ENCODE peak calls at places on chromosomes 6 and 20, in six cellular contexts. M, V, E, Y, G and C are unnamed samples.

GRCh38 chr6:5783584-5784089 is 223.1 kb downstream of the NRN1 start:
- DNase-seq in M (no peak), V (no peak), E (no peak), Y (no peak), G (no peak), C (no peak)

GRCh38 chr6:101069191-101069795 is 188.2 kb upstream of the ASCC3 start:
- DNase-seq in M (no peak), V (no peak), E (no peak), Y (no peak), G (no peak), C (peak)

GRCh38 chr20:50095476-50096078 is 17.4 kb downstream of the UBE2V1 start:
- DNase-seq in M (no peak), V (no peak), E (no peak), Y (no peak), G (no peak), C (no peak)

GRCh38 chr6:8013763-8014162 is 50.4 kb downstream of the BLOC1S5 start:
- DNase-seq in M (no peak), V (no peak), E (no peak), Y (no peak), G (no peak), C (no peak)

GRCh38 chr20:64273109-64273508 is 17.6 kb downstream of the PCMTD2 start:
- DNase-seq in M (no peak), V (no peak), E (no peak), Y (no peak), G (no peak), C (no peak)

GRCh38 chr6:157330831-157331230 is 7.5 kb upstream of the TMEM242 start:
- DNase-seq in M (no peak), V (no peak), E (no peak), Y (no peak), G (no peak), C (no peak)

GRCh38 chr6:39357998-39358686 is 35.6 kb upstream of the KCNK16 start:
- DNase-seq in M (no peak), V (no peak), E (no peak), Y (peak), G (no peak), C (no peak)

GRCh38 chr20:20549267-20549612 is 163.2 kb downstream of the RALGAPA2 start:
- DNase-seq in M (no peak), V (no peak), E (no peak), Y (no peak), G (no peak), C (no peak)

GRCh38 chr6:94401311-94401710 is 982.0 kb upstream of the EPHA7 start:
- DNase-seq in M (no peak), V (no peak), E (no peak), Y (no peak), G (no peak), C (no peak)

GRCh38 chr20:31568773-31569162 is 36.3 kb upstream of the ID1 start:
- DNase-seq in M (no peak), V (no peak), E (no peak), Y (no peak), G (no peak), C (no peak)

GRCh38 chr6:4067673-4068072 is 11.3 kb downstream of the FAM217A start:
- DNase-seq in M (no peak), V (no peak), E (no peak), Y (no peak), G (no peak), C (no peak)

GRCh38 chr6:19086480-19086879 is 699.3 kb downstream of the RNF144B start:
- DNase-seq in M (no peak), V (no peak), E (no peak), Y (no peak), G (no peak), C (no peak)

GRCh38 chr6:149990672-149991402 is 27.1 kb downstream of the ULBP1 start:
- DNase-seq in M (peak), V (no peak), E (peak), Y (no peak), G (no peak), C (peak)

GRCh38 chr6:79469381-79470246 is 67.6 kb downstream of the LCA5 start:
- DNase-seq in M (no peak), V (no peak), E (no peak), Y (no peak), G (no peak), C (no peak)

GRCh38 chr6:129209355-129209754 is 326.4 kb downstream of the LAMA2 start:
- DNase-seq in M (no peak), V (no peak), E (no peak), Y (no peak), G (no peak), C (no peak)

GRCh38 chr20:25191689-25192088 is 3.8 kb upstream of the ENTPD6 start:
- DNase-seq in M (no peak), V (no peak), E (no peak), Y (no peak), G (no peak), C (no peak)

GRCh38 chr6:46937623-46938022 is 15.9 kb upstream of the ADGRF5 start:
- DNase-seq in M (no peak), V (no peak), E (no peak), Y (no peak), G (no peak), C (no peak)

GRCh38 chr6:136628996-136629395 is 78.8 kb upstream of the MAP7 start:
- DNase-seq in M (no peak), V (no peak), E (no peak), Y (peak), G (no peak), C (no peak)

GRCh38 chr6:128483472-128484135 is 36.8 kb downstream of the PTPRK start:
- DNase-seq in M (no peak), V (no peak), E (no peak), Y (peak), G (no peak), C (no peak)

GRCh38 chr6:169863149-169863525 is 111.7 kb downstream of the ERMARD start:
- DNase-seq in M (no peak), V (no peak), E (no peak), Y (no peak), G (no peak), C (no peak)

GRCh38 chr20:46172961-46173536 is 54.9 kb downstream of the CD40 start:
- DNase-seq in M (no peak), V (no peak), E (no peak), Y (no peak), G (no peak), C (no peak)

GRCh38 chr20:46173652-46174468 is 55.7 kb downstream of the CD40 start:
- DNase-seq in M (no peak), V (no peak), E (no peak), Y (no peak), G (no peak), C (no peak)

GRCh38 chr20:46172455-46172854 is 54.3 kb downstream of the CD40 start:
- DNase-seq in M (no peak), V (no peak), E (no peak), Y (no peak), G (no peak), C (no peak)

GRCh38 chr20:46171476-46171875 is 53.4 kb downstream of the CD40 start:
- DNase-seq in M (no peak), V (no peak), E (no peak), Y (no peak), G (no peak), C (no peak)

DNA sequence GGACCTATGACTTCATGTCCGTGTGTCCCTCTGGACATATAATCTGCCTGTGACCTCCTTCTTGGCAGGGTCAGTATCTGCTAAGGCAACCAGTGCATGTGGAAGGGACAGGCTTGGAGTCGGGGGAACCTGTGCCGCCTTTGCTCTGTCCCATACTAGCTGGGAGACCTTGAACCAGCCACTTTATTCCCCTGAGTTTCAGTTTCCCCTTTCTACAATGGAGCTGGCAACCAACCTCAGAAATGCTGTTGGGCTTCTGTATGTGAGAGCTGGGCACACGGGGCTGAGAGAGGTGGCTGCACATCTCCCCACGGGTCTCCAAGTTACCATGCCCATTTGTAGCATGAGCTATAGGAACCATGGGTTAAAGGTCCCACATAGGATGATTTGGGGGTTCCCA is 53.8 kb downstream of the CD40 start:
- DNase-seq in M (peak), V (no peak), E (no peak), Y (no peak), G (no peak), C (no peak)
- TF ChIP-seq MYC in M (no peak), V (no peak), E (no peak), Y (no peak), G (no peak), C (no peak)

GRCh38 chr6:22133352-22133751 is 163.5 kb downstream of the PRL start:
- DNase-seq in M (no peak), V (no peak), E (no peak), Y (peak), G (no peak), C (no peak)
- TF ChIP-seq MYC in M (no peak), V (no peak), E (no peak), Y (no peak), G (no peak), C (no peak)

DNA sequence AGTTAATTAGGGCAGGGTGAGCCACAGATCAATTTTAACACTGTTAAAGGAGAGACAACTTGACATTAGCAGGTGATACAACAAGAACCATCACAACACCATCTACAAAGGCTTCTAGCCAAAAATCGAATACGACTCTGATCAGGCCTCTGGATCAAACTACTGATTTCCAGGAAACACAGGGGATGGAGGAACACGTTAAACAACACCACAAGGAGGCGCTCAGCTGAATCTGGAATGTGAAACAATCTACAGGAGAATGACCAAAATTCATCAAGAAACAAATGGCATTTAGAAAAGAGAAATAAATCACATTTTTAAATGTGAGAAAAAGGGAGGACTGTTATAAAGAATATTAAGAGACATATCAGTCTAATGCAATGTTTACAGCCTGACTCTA is 13.5 kb upstream of the MAFB start:
- DNase-seq in M (no peak), V (no peak), E (peak), Y (no peak), G (peak), C (no peak)
- TF ChIP-seq MYC in M (no peak), V (no peak), E (no peak), Y (no peak), G (no peak), C (no peak)

DNA sequence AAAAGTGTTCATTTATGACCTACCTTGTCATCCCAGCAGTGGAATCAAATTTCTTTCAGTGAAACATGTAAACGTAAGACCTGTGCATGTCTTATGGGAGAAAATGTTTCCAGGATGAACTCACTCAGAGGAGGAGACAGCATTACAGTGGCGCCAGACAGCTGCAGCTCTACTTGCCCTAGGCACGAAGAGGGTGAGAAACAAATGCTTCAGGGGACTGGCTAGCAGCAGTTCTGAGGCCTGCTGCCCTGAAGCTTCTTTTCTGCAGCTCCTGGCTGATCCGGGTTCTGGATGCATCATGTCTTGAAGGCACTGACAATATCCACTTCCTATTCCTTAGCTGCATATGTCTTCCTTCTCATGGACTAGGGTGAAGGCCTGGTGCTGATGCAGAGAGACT is 120.2 kb downstream of the QRSL1 start:
- DNase-seq in M (no peak), V (no peak), E (no peak), Y (no peak), G (no peak), C (no peak)
- TF ChIP-seq MYC in M (no peak), V (no peak), E (no peak), Y (no peak), G (no peak), C (no peak)

DNA sequence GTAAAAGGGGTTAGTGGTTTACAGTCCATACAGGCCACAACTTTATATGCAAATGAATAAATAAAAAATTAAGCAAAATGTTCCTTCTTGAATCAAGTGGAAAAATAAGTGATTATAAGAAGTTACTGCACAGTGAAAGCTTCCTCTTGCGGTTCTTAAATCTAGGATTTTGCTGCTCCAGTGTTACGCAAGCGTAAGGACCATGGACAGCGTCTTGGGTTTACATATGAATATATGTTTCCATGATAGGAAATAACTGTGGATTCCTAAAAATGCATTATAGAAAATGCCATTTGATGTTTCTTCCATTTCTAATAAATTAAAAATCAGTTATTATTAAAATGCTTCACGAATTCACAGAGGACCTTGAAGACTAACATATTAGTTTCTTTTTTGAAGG is 176.6 kb upstream of the POU3F2 start:
- DNase-seq in M (peak), V (no peak), E (no peak), Y (peak), G (peak), C (peak)
- TF ChIP-seq MYC in M (no peak), V (no peak), E (no peak), Y (no peak), G (no peak), C (no peak)

DNA sequence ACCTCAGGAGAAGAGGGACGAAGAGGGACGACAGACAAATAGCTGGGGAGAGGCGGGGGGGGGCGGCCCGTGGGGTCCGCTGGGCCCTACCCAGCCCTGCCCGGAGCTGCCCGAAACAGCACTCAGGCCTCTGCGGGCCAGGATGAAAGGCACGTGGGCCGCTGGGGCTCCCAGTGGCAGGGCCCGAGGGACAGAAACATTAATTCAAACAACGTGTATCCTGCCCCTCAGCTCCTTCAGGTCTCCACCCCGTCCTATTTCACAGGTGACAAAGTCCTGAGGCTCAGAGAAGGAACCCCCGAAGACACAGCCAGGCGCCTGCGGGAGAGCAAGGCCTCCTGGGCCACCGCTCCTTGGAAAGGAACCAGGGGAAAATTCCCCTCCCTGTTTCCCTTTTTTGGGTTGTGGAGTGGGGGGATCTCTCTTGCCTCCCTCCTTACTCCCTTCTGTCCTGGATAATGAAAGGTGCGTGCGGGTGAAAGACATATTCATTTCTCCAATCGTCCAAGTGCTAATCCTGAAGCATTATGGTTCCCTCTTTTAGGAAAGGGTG is 93.3 kb downstream of the RNASET2 start:
- DNase-seq in M (no peak), V (no peak), E (no peak), Y (no peak), G (no peak), C (no peak)
- TF ChIP-seq MYC in M (no peak), V (no peak), E (no peak), Y (no peak), G (no peak), C (no peak)

DNA sequence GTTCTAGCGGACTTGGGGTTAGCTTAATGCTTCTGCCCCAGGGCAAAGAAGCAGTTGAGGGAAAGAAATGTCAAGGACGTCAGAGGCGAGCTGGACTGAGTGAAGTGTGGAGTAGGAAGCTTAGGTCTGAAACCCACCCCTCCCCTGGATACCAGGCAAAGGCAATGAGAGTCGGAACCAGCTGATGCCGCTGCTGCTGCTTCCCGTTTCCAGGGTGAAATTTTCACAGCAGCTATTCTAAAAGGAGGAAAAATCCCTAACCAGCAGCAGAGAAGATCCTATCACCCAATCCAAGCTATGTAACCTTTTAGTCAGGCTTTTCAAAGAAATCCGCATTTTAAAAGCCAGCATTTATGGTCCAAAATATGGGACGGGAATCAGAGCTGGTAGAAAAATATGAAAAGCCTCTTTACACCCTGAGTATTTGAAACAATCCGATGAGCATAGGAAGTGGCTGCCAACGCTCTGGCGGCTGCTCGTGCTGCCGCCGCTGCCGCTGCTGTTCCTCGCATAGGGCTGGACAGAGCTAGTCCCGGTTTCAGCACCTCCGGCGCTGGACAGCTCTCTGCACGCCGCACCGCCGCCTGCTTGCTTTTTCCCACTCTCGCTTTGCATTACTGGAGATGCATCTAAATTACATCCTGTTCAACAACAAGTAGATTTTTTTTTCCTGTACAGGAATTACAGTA is 564.2 kb downstream of the LMBRD1 start:
- DNase-seq in M (peak), V (no peak), E (peak), Y (peak), G (peak), C (peak)
- TF ChIP-seq MYC in M (peak), V (no peak), E (no peak), Y (no peak), G (peak), C (no peak)